ENCODE peak calls at places on chromosomes 16 and 17, in ten cellular contexts. Q is transverse colon, L is K562, C is upper lobe of left lung, J is H1, G is esophagus muscularis mucosa, K is HepG2, O is SK-N-SH, T is sigmoid colon, F is suprapubic skin. H is an unnamed sample. For H3K9me3, the result is how much of the 10 kb centered on the place peaks cover.

GRCh38 chr17:5527647-5528250 is 41.4 kb downstream of the MIS12 start:
- DNase-seq in Q (no peak), L (no peak), C (no peak), J (no peak), G (no peak), K (no peak), O (no peak), T (peak), F (peak), H (no peak)

GRCh38 chr16:74896389-74897370 is 88.2 kb downstream of the WDR59 start:
- DNase-seq in Q (no peak), L (peak), C (no peak), J (no peak), G (no peak), K (no peak), O (no peak), T (no peak), F (no peak), H (no peak)

GRCh38 chr16:8469102-8469778 is 121.1 kb downstream of the TMEM114 start:
- DNase-seq in Q (no peak), L (no peak), C (no peak), J (no peak), G (no peak), K (no peak), O (peak), T (no peak), F (no peak), H (no peak)

GRCh38 chr16:24771132-24771778 is 41.8 kb downstream of the TNRC6A start:
- DNase-seq in Q (no peak), L (no peak), C (no peak), J (no peak), G (no peak), K (no peak), O (no peak), T (no peak), F (no peak), H (no peak)

GRCh38 chr16:19700319-19700781 is 17.7 kb downstream of the KNOP1 start:
- DNase-seq in Q (peak), L (no peak), C (no peak), J (no peak), G (no peak), K (peak), O (no peak), T (no peak), F (no peak), H (no peak)

GRCh38 chr17:42403150-42403549 is 14.9 kb upstream of the STAT3 start:
- DNase-seq in Q (peak), L (peak), C (no peak), J (no peak), G (no peak), K (no peak), O (peak), T (no peak), F (no peak), H (peak)

GRCh38 chr17:66830451-66830850 is 4.5 kb upstream of the CACNG5 start:
- DNase-seq in Q (no peak), L (no peak), C (no peak), J (no peak), G (no peak), K (no peak), O (no peak), T (peak), F (no peak), H (no peak)

GRCh38 chr17:50798424-50799344 is 31.4 kb upstream of the ANKRD40CL start:
- DNase-seq in Q (no peak), L (no peak), C (peak), J (no peak), G (no peak), K (no peak), O (no peak), T (no peak), F (no peak), H (no peak)

GRCh38 chr16:25038239-25038954 is 23.2 kb upstream of the ARHGAP17 start:
- DNase-seq in Q (no peak), L (no peak), C (no peak), J (no peak), G (no peak), K (no peak), O (no peak), T (no peak), F (no peak), H (no peak)

GRCh38 chr16:64122177-64122576 is 999.7 kb downstream of the CDH11 start:
- DNase-seq in Q (no peak), L (no peak), C (no peak), J (no peak), G (no peak), K (no peak), O (no peak), T (no peak), F (no peak), H (no peak)

GRCh38 chr16:69476920-69477418 is 52.5 kb downstream of the CYB5B start:
- DNase-seq in Q (no peak), L (peak), C (no peak), J (no peak), G (no peak), K (peak), O (no peak), T (no peak), F (no peak), H (no peak)

GRCh38 chr17:42980766-42981397 is 517 bp downstream of the RUNDC1 start:
- DNase-seq in Q (peak), L (peak), C (peak), J (no peak), G (no peak), K (peak), O (peak), T (peak), F (no peak), H (peak)

GRCh38 chr17:82315703-82316358 is 1.6 kb downstream of the CD7 start:
- DNase-seq in Q (no peak), L (no peak), C (peak), J (no peak), G (no peak), K (no peak), O (no peak), T (no peak), F (no peak), H (no peak)

GRCh38 chr17:77611791-77612466 is 346.6 kb upstream of the TNRC6C start:
- DNase-seq in Q (no peak), L (no peak), C (no peak), J (no peak), G (no peak), K (no peak), O (no peak), T (peak), F (peak), H (no peak)

GRCh38 chr17:81515530-81516041 is 3.0 kb upstream of the ACTG1 start:
- DNase-seq in Q (no peak), L (no peak), C (peak), J (no peak), G (no peak), K (no peak), O (peak), T (peak), F (no peak), H (no peak)

GRCh38 chr17:78879679-78880186 is 23.3 kb downstream of the CEP295NL start:
- DNase-seq in Q (peak), L (peak), C (peak), J (no peak), G (peak), K (no peak), O (peak), T (peak), F (peak), H (no peak)

GRCh38 chr17:76536511-76537287 is 810 bp downstream of the CYGB start:
- DNase-seq in Q (no peak), L (no peak), C (no peak), J (no peak), G (no peak), K (no peak), O (peak), T (no peak), F (no peak), H (no peak)

GRCh38 chr17:35743911-35744328 is 9.1 kb downstream of the GAS2L2 start:
- DNase-seq in Q (no peak), L (peak), C (no peak), J (no peak), G (no peak), K (no peak), O (peak), T (peak), F (no peak), H (no peak)

GRCh38 chr17:38871247-38871991 is 1.6 kb downstream of the LASP1 start:
- DNase-seq in Q (peak), L (peak), C (no peak), J (no peak), G (peak), K (peak), O (no peak), T (peak), F (no peak), H (peak)

DNA sequence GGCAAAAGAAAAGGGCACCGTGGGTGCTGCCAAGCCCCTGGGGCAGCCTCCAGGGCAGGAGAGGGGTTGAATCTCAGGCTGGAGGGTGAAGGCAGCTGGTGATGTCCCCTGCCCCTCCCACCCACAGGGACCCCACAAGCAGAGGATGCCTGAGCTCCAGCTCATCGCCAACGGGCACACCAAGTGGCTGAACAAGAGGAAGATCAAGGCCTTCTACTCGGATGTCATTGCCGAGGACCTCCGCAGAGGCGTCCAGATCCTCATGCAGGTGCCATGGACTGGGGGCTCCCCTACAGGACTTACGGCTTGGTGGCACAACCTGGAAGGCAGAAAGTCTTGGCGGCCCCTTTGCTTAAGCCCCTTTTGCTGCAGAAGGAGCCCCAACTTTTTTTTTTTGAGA is 21.8 kb downstream of the SLC12A3 start:
- DNase-seq in Q (no peak), L (no peak), C (no peak), J (no peak), G (no peak), K (no peak), O (no peak), T (no peak), F (no peak), H (no peak)
- H3K9me3 ChIP-seq in Q (under half), L (under half), C (under half), J (under half), G (under half), K (under half), O (under half), T (under half), F (under half), H (under half)

GRCh38 chr16:85389679-85390470 is 223.2 kb upstream of the GSE1 start:
- DNase-seq in Q (no peak), L (no peak), C (peak), J (no peak), G (no peak), K (no peak), O (no peak), T (peak), F (peak), H (no peak)

GRCh38 chr16:85391175-85391707 is 221.9 kb upstream of the GSE1 start:
- DNase-seq in Q (no peak), L (no peak), C (no peak), J (no peak), G (no peak), K (no peak), O (no peak), T (peak), F (no peak), H (no peak)

GRCh38 chr16:85391769-85392583 is 221.1 kb upstream of the GSE1 start:
- DNase-seq in Q (no peak), L (no peak), C (no peak), J (no peak), G (no peak), K (no peak), O (no peak), T (peak), F (no peak), H (no peak)

GRCh38 chr16:85392756-85393673 is 220.1 kb upstream of the GSE1 start:
- DNase-seq in Q (no peak), L (no peak), C (peak), J (no peak), G (no peak), K (no peak), O (no peak), T (peak), F (peak), H (no peak)

DNA sequence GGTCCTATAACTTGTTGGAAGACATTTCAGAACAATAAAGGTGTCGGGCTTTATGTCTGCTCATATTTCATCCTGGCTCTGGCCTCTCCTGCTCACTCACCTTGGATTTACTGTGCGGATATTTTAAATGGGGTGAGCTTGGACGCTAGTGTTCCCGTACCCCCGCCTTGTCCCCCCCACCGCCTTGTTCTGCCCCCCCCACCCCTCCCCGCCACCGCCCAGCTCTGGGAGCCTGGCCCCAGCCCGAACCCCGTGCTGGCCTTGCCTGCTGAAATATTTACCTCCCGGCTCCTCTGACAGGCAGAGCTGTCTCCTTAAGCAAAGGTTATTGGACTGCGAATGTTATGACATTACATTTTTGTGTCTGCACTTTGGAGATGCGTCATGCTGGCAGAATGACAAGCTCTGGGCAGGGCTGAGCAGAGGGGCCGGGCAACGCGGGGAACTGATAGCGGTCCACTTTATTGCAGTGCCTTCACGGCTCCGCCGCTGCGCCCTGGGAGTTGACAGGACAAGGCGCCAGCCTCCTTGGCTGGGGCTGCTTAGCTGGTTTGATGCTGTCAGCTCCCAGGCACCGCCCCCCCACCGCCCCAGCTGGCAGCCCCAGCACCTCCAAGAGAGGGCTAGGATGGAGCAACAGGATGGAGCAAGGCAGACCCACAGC is 222.5 kb upstream of the GSE1 start:
- DNase-seq in Q (peak), L (peak), C (peak), J (no peak), G (peak), K (peak), O (peak), T (peak), F (peak), H (peak)
- TF ChIP-seq POLR2AphosphoS5 in Q (peak), L (peak), C (no peak), J (no peak), G (peak), K (no peak), O (peak), T (peak), F (no peak), H (no peak)

GRCh38 chr16:2092866-2093265 is 42.8 kb downstream of the PKD1 start:
- DNase-seq in Q (no peak), L (no peak), C (peak), J (no peak), G (no peak), K (no peak), O (no peak), T (no peak), F (no peak), H (no peak)

GRCh38 chr16:2093793-2094192 is 41.9 kb downstream of the PKD1 start:
- DNase-seq in Q (no peak), L (no peak), C (no peak), J (no peak), G (no peak), K (no peak), O (no peak), T (no peak), F (no peak), H (no peak)

GRCh38 chr16:2090481-2090797 is 42.7 kb downstream of the TSC2 start:
- DNase-seq in Q (peak), L (no peak), C (no peak), J (no peak), G (no peak), K (no peak), O (no peak), T (no peak), F (no peak), H (peak)

GRCh38 chr16:2090819-2091721 is 43.3 kb downstream of the TSC2 start:
- DNase-seq in Q (peak), L (no peak), C (peak), J (peak), G (no peak), K (no peak), O (peak), T (no peak), F (no peak), H (peak)

DNA sequence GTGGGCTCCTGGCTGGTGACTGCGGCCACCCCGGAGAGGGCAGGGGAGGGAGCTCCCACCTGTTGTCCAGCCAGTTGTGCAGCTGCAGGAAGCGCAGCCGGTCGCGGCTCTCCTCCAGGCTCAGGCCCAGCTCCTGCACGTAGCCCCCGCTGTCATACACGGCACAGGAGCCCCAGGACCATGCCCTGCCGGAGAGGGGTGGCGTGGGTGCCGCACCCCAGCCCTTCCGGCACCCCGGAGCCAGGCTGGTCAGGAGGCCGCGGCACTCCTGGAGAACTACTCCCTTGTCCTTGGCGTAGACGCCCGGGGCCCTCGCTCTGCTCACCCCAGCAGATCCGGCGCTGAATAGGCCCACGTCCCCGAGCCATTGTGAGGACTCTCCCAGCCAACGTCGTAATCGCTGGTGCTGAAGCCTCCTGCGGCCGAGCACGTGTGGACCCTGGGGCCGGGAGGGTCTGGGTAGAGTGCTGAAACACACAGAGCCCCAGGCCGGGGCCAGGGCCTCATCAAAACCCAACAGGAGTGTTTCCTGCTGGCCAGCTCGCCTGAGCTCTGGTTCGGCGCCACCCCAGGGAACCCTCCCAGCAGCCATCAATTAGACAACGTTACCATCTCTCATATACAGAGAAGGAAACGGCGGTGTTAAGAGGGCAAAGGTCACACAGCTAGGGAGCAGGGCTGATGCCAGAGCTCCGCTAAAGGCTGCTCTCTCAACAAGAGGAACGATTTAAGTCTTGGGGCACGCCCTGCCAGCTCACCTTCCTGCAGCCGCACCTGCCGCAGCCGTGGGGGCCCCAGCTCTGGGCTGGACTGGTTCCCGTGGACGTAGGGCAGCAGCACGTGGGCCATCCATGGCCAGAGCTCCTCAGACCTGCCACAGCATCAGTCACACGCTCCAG is 43.7 kb downstream of the PKD1 start:
- DNase-seq in Q (peak), L (no peak), C (peak), J (no peak), G (no peak), K (no peak), O (peak), T (no peak), F (no peak), H (peak)
- TF ChIP-seq EP300 in Q (no peak), L (no peak), C (no peak), J (no peak), G (no peak), K (no peak), O (no peak), T (no peak), F (no peak), H (no peak)

GRCh38 chr16:35370617-35371016 is 1911.2 kb downstream of the TP53TG3F start:
- DNase-seq in Q (no peak), L (no peak), C (no peak), J (no peak), G (no peak), K (no peak), O (no peak), T (no peak), F (no peak), H (no peak)
- H3K9me3 ChIP-seq in Q (under half), L (under half), C (under half), J (half or more), G (under half), K (half or more), O (under half), T (under half), F (under half), H (under half)

DNA sequence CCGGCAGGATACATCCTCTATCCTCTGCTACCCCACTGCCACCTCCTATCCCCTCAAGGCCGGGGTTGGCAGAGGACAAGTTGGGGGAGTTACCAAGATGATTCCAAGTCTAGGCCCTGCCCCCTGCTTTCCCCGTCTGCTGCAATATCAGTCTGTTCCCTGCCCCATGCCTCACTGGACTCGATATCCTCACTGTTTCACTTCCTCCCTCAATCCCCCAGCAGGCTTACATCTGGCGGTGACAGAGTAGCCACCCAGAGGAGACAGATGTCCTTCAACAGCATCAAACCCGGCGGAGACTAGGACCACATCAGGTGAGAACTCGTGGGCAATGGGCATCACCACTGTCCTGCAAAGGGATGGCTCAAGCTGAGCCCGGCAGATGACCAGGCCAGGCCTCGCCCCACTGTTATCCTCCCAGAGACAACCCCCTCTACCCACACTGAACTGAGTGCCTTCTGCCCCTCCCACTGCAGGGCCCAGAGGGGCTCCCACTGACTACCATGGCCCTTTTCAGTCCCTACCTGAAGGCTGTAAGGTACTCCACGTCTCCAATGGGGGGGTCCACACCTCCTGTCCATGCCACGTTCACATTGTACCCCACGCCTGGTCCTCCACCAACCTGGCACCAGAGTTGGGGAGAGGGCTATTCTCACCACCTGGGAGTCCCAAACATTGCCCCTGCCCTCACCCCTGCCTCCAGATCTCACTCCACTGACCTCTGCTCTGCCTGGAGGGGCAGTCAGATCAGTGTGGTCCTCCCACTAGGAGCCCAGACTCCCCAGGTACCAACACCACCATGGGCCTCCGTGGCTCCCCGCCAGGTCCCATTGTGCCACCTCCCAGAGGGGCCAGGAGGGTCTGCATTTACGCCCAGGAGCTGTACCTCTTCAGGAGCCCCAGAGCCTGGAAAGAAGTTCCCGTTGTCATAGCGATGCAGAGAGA is 9.6 kb downstream of the G6PC3 start:
- DNase-seq in Q (no peak), L (no peak), C (peak), J (no peak), G (no peak), K (no peak), O (peak), T (no peak), F (no peak), H (no peak)
- TF ChIP-seq POLR2AphosphoS5 in Q (no peak), L (no peak), C (no peak), J (no peak), G (no peak), K (no peak), O (no peak), T (no peak), F (no peak), H (no peak)